ENCODE peak calls at places on chromosomes 11 and 22, in five cellular contexts. Z is upper lobe of right lung, G is epithelial cell of esophagus, V is foreskin fibroblast, U is choroid plexus epithelial cell. O is an unnamed sample.

GRCh38 chr11:95585071-95585751 is 204.4 kb downstream of the FAM76B start:
- DNase-seq in Z (no peak), G (peak), U (peak), V (peak), O (no peak)

GRCh38 chr11:30244255-30244654 is 13.4 kb downstream of the FSHB start:
- DNase-seq in Z (no peak), V (no peak), G (peak), U (peak), O (no peak)

GRCh38 chr11:66478823-66479740 is 1.2 kb upstream of the DPP3 start:
- DNase-seq in Z (peak), G (peak), V (peak), U (peak), O (no peak)

GRCh38 chr11:34349882-34350281 is 7.9 kb downstream of the ABTB2 start:
- DNase-seq in U (no peak), Z (no peak), G (no peak), V (no peak), O (no peak)

GRCh38 chr11:110295086-110295485 is 1.3 kb downstream of the RDX start:
- DNase-seq in V (no peak), G (no peak), U (no peak), Z (no peak), O (no peak)

GRCh38 chr11:125468025-125468424 is 28.0 kb downstream of the FEZ1 start:
- DNase-seq in V (no peak), Z (no peak), G (no peak), U (no peak), O (no peak)

GRCh38 chr11:119038884-119039283 is 8.2 kb upstream of the SLC37A4 start:
- DNase-seq in U (no peak), V (no peak), G (no peak), Z (no peak), O (no peak)

GRCh38 chr11:94111660-94112059 is 17.0 kb upstream of the PANX1 start:
- DNase-seq in V (no peak), G (peak), U (no peak), Z (no peak), O (no peak)

GRCh38 chr22:19448076-19448607 is 631 bp upstream of the C22orf39 start:
- DNase-seq in G (peak), V (peak), Z (no peak), U (peak), O (peak)

GRCh38 chr22:34502821-34503220 is 563.1 kb upstream of the ISX start:
- DNase-seq in Z (no peak), U (no peak), V (no peak), G (no peak), O (no peak)

GRCh38 chr11:34508514-34508913 is 5.1 kb downstream of the ELF5 start:
- DNase-seq in V (no peak), G (no peak), Z (no peak), U (no peak), O (no peak)

GRCh38 chr11:129743029-129743846 is 72.4 kb upstream of the TMEM45B start:
- DNase-seq in G (no peak), Z (no peak), V (no peak), U (no peak), O (no peak)

GRCh38 chr11:117519170-117519569 is 191.5 kb downstream of the CEP164 start:
- DNase-seq in G (no peak), U (peak), Z (no peak), V (no peak), O (peak)

GRCh38 chr11:59548309-59548656 is 36.9 kb downstream of the OR4D9 start:
- DNase-seq in G (no peak), V (no peak), U (no peak), Z (no peak), O (no peak)

GRCh38 chr11:8809185-8809584 is 101.8 kb upstream of the AKIP1 start:
- DNase-seq in U (peak), G (no peak), Z (no peak), V (no peak), O (no peak)

GRCh38 chr11:112724194-112724790 is 236.9 kb upstream of the NCAM1 start:
- DNase-seq in U (no peak), G (no peak), Z (no peak), V (no peak), O (no peak)

GRCh38 chr22:48717883-48718817 is 1109.5 kb downstream of the BRD1 start:
- DNase-seq in U (no peak), V (no peak), Z (peak), G (no peak), O (no peak)

GRCh38 chr22:22714600-22715361 is 70.4 kb downstream of the GGTLC2 start:
- DNase-seq in V (no peak), G (no peak), U (no peak), Z (no peak), O (no peak)

GRCh38 chr22:27857441-27857840 is 55.9 kb upstream of the MN1 start:
- DNase-seq in V (peak), Z (no peak), G (no peak), U (no peak), O (no peak)

GRCh38 chr22:17152340-17152739 is 6.7 kb downstream of the HDHD5 start:
- DNase-seq in U (no peak), V (no peak), Z (no peak), G (no peak), O (no peak)

GRCh38 chr22:31055322-31056159 is 25.6 kb upstream of the SMTN start:
- DNase-seq in G (peak), V (peak), U (peak), Z (peak), O (no peak)

GRCh38 chr11:130160460-130161090 is 993 bp downstream of the ST14 start:
- DNase-seq in U (no peak), V (no peak), G (no peak), Z (no peak), O (no peak)

GRCh38 chr11:99325807-99326206 is 305.1 kb downstream of the CNTN5 start:
- DNase-seq in G (peak), U (peak), V (peak), Z (no peak), O (no peak)

GRCh38 chr11:78050964-78051831 is 12.5 kb upstream of the THRSP start:
- DNase-seq in G (peak), V (peak), Z (no peak), U (peak), O (no peak)

GRCh38 chr22:29870574-29870973 is 12.4 kb upstream of the MTMR3 start:
- DNase-seq in G (peak), V (no peak), U (peak), Z (no peak), O (no peak)

GRCh38 chr11:75841739-75842138 is 26.7 kb downstream of the UVRAG start:
- DNase-seq in V (no peak), Z (no peak), G (no peak), U (no peak), O (no peak)

GRCh38 chr11:99241059-99241458 is 220.3 kb downstream of the CNTN5 start:
- DNase-seq in G (no peak), V (no peak), U (peak), Z (no peak), O (no peak)

GRCh38 chr11:93623179-93623578 is 38.3 kb upstream of the CEP295 start:
- DNase-seq in G (no peak), V (no peak), Z (no peak), U (peak), O (no peak)

GRCh38 chr11:43937434-43938411 is 4.7 kb upstream of the C11orf96 start:
- DNase-seq in U (peak), G (peak), Z (no peak), V (peak), O (no peak)

DNA sequence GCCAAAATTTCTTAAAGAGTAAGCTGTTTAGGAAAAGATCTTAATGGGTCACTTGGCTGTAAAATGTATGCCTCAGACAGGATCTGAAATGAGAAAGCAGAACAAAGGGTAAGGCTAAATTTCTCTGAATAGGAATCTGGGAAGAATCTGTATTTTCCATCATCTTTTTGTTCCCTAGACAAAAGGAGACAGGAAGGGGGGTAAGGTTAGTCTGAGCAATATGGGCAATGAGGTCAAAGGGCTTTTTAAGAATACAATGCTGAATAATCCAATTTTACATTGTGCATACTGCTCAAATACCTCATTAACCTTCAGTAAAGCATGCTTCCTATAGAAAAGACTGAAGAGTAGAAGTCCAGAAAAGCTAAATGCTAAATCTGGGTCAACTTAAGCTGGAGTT is 34.6 kb downstream of the CLDN25 start:
- DNase-seq in V (no peak), G (no peak), U (no peak), Z (no peak), O (no peak)
- TF ChIP-seq CTCF in V (no peak), G (no peak), U (no peak), Z (no peak), O (no peak)

GRCh38 chr22:38506118-38506962 is at the start of gene DDX17:
- DNase-seq in Z (peak), V (peak), U (peak), G (peak), O (peak)
- TF ChIP-seq CTCF in Z (no peak), V (no peak), U (no peak), G (no peak), O (no peak)

GRCh38 chr22:37802310-37803194 is 5.2 kb upstream of the GCAT start:
- DNase-seq in V (no peak), G (peak), U (peak), Z (peak), O (peak)
- TF ChIP-seq CTCF in V (no peak), G (no peak), U (no peak), Z (no peak), O (no peak)

DNA sequence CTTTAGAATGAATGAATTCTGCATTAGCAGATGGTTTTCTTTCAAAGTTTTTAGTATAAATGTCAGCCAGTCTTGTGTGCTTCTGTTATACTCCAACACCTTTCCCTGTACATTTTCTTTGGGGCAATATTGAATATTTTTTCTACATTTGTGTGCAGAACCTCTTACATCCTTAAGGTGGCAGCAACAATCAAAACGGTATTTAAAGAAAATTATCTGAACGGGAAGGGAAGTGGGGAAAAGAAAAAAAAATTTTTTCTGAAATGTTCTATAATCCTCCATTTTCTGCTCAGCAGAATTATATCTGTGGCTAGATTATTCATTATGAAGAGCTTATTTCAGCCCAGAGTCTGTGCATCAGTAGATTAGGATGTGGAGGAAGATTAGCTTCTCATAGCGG is 347.3 kb upstream of the RAG2 start:
- DNase-seq in V (no peak), U (peak), Z (no peak), G (peak), O (no peak)
- TF ChIP-seq CTCF in V (peak), U (no peak), Z (peak), G (peak), O (peak)

GRCh38 chr11:28999620-29000019 is 891.4 kb downstream of the METTL15 start:
- DNase-seq in U (no peak), V (no peak), Z (no peak), G (no peak), O (no peak)
- TF ChIP-seq CTCF in U (no peak), V (no peak), Z (no peak), G (no peak), O (no peak)

GRCh38 chr22:42969348-42969975 is 45.5 kb downstream of the PACSIN2 start:
- DNase-seq in U (peak), V (peak), Z (no peak), G (no peak), O (no peak)
- TF ChIP-seq CTCF in U (no peak), V (no peak), Z (no peak), G (no peak), O (no peak)

DNA sequence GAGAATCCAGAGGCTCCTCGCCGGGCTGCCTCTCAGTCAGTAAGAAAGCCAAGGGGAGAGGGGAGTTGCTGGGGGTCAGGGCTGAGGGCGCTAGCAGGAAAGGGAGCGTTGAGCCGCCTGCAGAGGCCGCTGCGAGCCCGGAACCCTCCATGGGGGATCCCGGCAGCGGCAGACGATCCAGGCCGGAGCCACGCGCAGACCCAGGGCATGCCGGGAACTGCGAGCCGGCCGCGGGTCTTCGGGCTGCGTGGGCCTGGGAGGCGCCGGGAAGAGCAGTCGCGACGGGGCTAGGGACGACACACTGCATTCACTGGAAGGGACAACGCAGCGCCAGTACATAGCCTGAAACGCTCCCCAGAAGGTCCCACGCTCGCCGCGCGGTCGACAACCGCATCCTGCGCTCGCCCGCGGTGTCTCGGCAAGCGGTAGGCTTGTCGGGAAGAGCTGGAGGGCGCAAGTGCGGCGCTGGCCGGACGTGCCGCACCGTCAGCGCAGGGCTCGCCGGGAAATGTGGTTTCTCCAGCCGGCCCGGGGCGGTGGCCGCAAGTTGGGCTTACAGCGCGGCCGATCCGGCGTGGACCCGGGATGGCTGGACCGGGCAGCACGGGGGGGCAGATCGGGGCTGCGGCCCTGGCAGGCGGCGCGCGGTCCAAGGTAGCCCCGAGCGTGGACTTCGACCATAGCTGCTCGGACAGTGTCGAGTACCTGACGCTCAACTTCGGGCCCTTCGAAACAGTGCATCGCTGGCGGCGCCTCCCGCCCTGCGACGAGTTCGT is at the start of gene LZTR1:
- DNase-seq in V (peak), G (peak), Z (peak), U (peak), O (peak)
- TF ChIP-seq CTCF in V (peak), G (peak), Z (peak), U (peak), O (peak)

GRCh38 chr11:1341928-1342524 is 32.6 kb upstream of the TOLLIP start:
- DNase-seq in V (peak), U (peak), Z (peak), G (no peak), O (no peak)
- TF ChIP-seq CTCF in V (no peak), U (no peak), Z (no peak), G (no peak), O (no peak)

DNA sequence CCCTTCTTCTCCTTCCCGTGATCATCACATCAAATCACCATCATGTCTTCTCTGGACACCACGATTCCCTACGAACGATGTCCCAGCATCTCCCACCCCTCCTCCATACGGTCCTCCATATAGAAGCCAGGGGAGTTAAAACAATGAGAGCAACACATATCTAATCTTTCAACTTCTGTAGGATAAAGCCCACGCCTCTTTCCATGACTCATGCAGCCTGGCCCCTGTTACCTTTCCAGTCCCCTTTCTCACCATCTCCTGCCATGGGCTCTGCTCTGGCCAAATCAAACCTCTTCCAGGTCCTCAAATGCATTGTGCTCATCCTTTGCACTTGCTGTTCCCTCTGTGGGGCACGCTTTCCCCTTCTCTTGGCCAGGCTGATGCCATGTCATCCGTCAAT is 23.6 kb downstream of the RPS6KA4 start:
- DNase-seq in G (no peak), Z (no peak), V (no peak), U (no peak), O (no peak)
- TF ChIP-seq CTCF in G (no peak), Z (no peak), V (no peak), U (no peak), O (no peak)

GRCh38 chr22:46357711-46358505 is 22.4 kb downstream of the TRMU start:
- DNase-seq in G (no peak), Z (peak), V (no peak), U (no peak), O (no peak)

GRCh38 chr22:46358766-46359165 is 23.3 kb downstream of the TRMU start:
- DNase-seq in Z (no peak), V (no peak), U (no peak), G (no peak), O (no peak)

GRCh38 chr22:46355996-46356471 is 20.5 kb downstream of the TRMU start:
- DNase-seq in G (no peak), U (no peak), Z (peak), V (no peak), O (no peak)

GRCh38 chr22:46356496-46357185 is 21.1 kb downstream of the TRMU start:
- DNase-seq in Z (peak), V (no peak), G (no peak), U (no peak), O (no peak)

DNA sequence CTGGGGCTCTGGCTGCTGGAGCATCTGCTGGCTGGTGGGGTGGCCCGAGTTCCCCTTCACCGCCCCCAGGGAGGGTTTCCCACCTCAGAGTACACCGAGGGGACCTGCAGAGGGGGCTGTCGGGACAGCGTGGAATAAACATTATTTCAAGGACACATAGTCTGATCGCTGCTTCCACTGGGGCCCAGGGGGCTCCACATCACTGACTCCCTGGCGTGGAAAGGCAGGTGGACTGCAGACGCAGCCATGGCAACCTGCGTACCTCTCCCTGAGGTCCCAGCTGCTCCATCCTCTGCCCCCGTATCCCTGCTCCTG is 21.6 kb downstream of the TRMU start:
- DNase-seq in Z (no peak), G (no peak), V (no peak), U (no peak), O (no peak)
- TF ChIP-seq CTCF in Z (no peak), G (no peak), V (no peak), U (no peak), O (no peak)

O was measured in D721Med.